ENCODE peak calls at places on chromosomes 7 and 10, in five cellular contexts. One of them, this sample, is unnamed. For H3K9me3, the result is how much of the 10 kb centered on the place peaks cover.

GRCh38 chr10:116080553-116080952 is 192.5 kb downstream of the GFRA1 start:
- DNase-seq in H1: no peak
- DNase-seq in esophagus muscularis mucosa: no peak
- DNase-seq in prostate gland: no peak
- DNase-seq in HCT116: peak
- DNase-seq in this sample: no peak

GRCh38 chr7:583410-584121 is 63.9 kb upstream of the PDGFA start:
- DNase-seq in esophagus muscularis mucosa: no peak
- DNase-seq in H1: no peak
- DNase-seq in HCT116: no peak
- DNase-seq in prostate gland: no peak
- DNase-seq in this sample: no peak

GRCh38 chr7:11858026-11858425 is 26.0 kb upstream of the THSD7A start:
- DNase-seq in HCT116: no peak
- DNase-seq in prostate gland: no peak
- DNase-seq in esophagus muscularis mucosa: no peak
- DNase-seq in H1: no peak
- DNase-seq in this sample: no peak

GRCh38 chr10:27426948-27427467 is 77.1 kb upstream of the RAB18 start:
- DNase-seq in HCT116: no peak
- DNase-seq in prostate gland: no peak
- DNase-seq in H1: no peak
- DNase-seq in esophagus muscularis mucosa: no peak
- DNase-seq in this sample: no peak

GRCh38 chr7:76146374-76146773 is 55.3 kb upstream of the SRRM3 start:
- DNase-seq in prostate gland: no peak
- DNase-seq in H1: no peak
- DNase-seq in esophagus muscularis mucosa: peak
- DNase-seq in HCT116: no peak
- DNase-seq in this sample: no peak

GRCh38 chr7:118429141-118429540 is 204.6 kb downstream of the ANKRD7 start:
- DNase-seq in HCT116: no peak
- DNase-seq in H1: no peak
- DNase-seq in prostate gland: no peak
- DNase-seq in esophagus muscularis mucosa: no peak
- DNase-seq in this sample: no peak

GRCh38 chr7:82163586-82163985 is 280.0 kb downstream of the CACNA2D1 start:
- DNase-seq in prostate gland: no peak
- DNase-seq in HCT116: no peak
- DNase-seq in esophagus muscularis mucosa: no peak
- DNase-seq in H1: no peak
- DNase-seq in this sample: no peak

GRCh38 chr7:85522070-85522469 is 335.2 kb upstream of the SEMA3D start:
- DNase-seq in prostate gland: no peak
- DNase-seq in HCT116: no peak
- DNase-seq in esophagus muscularis mucosa: no peak
- DNase-seq in H1: no peak
- DNase-seq in this sample: no peak

GRCh38 chr7:1889556-1890181 is 219.6 kb downstream of the ELFN1 start:
- DNase-seq in HCT116: no peak
- DNase-seq in esophagus muscularis mucosa: no peak
- DNase-seq in H1: no peak
- DNase-seq in prostate gland: no peak
- DNase-seq in this sample: no peak

GRCh38 chr7:83469076-83469475 is 179.9 kb downstream of the SEMA3E start:
- DNase-seq in prostate gland: no peak
- DNase-seq in HCT116: no peak
- DNase-seq in H1: no peak
- DNase-seq in esophagus muscularis mucosa: no peak
- DNase-seq in this sample: no peak

GRCh38 chr7:155787171-155787851 is 25.0 kb downstream of the SHH start:
- DNase-seq in HCT116: no peak
- DNase-seq in prostate gland: no peak
- DNase-seq in H1: no peak
- DNase-seq in esophagus muscularis mucosa: no peak
- DNase-seq in this sample: no peak

GRCh38 chr7:71538210-71538609 is 406.3 kb downstream of the GALNT17 start:
- DNase-seq in prostate gland: no peak
- DNase-seq in H1: no peak
- DNase-seq in esophagus muscularis mucosa: no peak
- DNase-seq in HCT116: no peak
- DNase-seq in this sample: peak

GRCh38 chr7:2577914-2578680 is 19.3 kb downstream of the IQCE start:
- DNase-seq in H1: no peak
- DNase-seq in prostate gland: no peak
- DNase-seq in HCT116: no peak
- DNase-seq in esophagus muscularis mucosa: no peak
- DNase-seq in this sample: no peak

GRCh38 chr7:41955475-41956243 is 252.8 kb upstream of the INHBA start:
- DNase-seq in H1: peak
- DNase-seq in prostate gland: peak
- DNase-seq in HCT116: no peak
- DNase-seq in esophagus muscularis mucosa: peak
- DNase-seq in this sample: peak

GRCh38 chr10:77867124-77867715 is 59.3 kb downstream of the DLG5 start:
- DNase-seq in HCT116: no peak
- DNase-seq in H1: no peak
- DNase-seq in prostate gland: no peak
- DNase-seq in esophagus muscularis mucosa: no peak
- DNase-seq in this sample: no peak

GRCh38 chr10:18456984-18457383 is 194.4 kb downstream of the NSUN6 start:
- DNase-seq in esophagus muscularis mucosa: no peak
- DNase-seq in prostate gland: no peak
- DNase-seq in HCT116: no peak
- DNase-seq in H1: no peak
- DNase-seq in this sample: no peak

GRCh38 chr7:143318661-143319060 is 2.8 kb downstream of the CLCN1 start:
- DNase-seq in HCT116: no peak
- DNase-seq in esophagus muscularis mucosa: no peak
- DNase-seq in prostate gland: peak
- DNase-seq in H1: no peak
- DNase-seq in this sample: peak

GRCh38 chr7:114156178-114156577 is 237.4 kb upstream of the PPP1R3A start:
- DNase-seq in prostate gland: no peak
- DNase-seq in H1: no peak
- DNase-seq in HCT116: no peak
- DNase-seq in esophagus muscularis mucosa: no peak
- DNase-seq in this sample: no peak

GRCh38 chr7:133688483-133689239 is 435.8 kb downstream of the EXOC4 start:
- DNase-seq in HCT116: no peak
- DNase-seq in prostate gland: no peak
- DNase-seq in H1: no peak
- DNase-seq in esophagus muscularis mucosa: no peak
- DNase-seq in this sample: no peak

GRCh38 chr10:19985745-19986144 is 169.5 kb downstream of the PLXDC2 start:
- DNase-seq in esophagus muscularis mucosa: no peak
- DNase-seq in H1: no peak
- DNase-seq in HCT116: no peak
- DNase-seq in prostate gland: no peak
- DNase-seq in this sample: no peak

GRCh38 chr7:6164010-6164409 is 108.4 kb downstream of the CYTH3 start:
- DNase-seq in HCT116: no peak
- DNase-seq in esophagus muscularis mucosa: no peak
- DNase-seq in H1: no peak
- DNase-seq in prostate gland: no peak
- DNase-seq in this sample: no peak

GRCh38 chr7:102431617-102432298 is 1.6 kb upstream of the ORAI2 start:
- DNase-seq in HCT116: no peak
- DNase-seq in prostate gland: peak
- DNase-seq in H1: no peak
- DNase-seq in esophagus muscularis mucosa: no peak
- DNase-seq in this sample: peak

GRCh38 chr10:101831169-101831811 is 12.3 kb downstream of the KCNIP2 start:
- DNase-seq in HCT116: no peak
- DNase-seq in H1: no peak
- DNase-seq in esophagus muscularis mucosa: no peak
- DNase-seq in prostate gland: no peak
- DNase-seq in this sample: no peak

GRCh38 chr7:94272821-94273583 is 121.7 kb upstream of the COL1A2 start:
- DNase-seq in esophagus muscularis mucosa: no peak
- DNase-seq in HCT116: no peak
- DNase-seq in prostate gland: no peak
- DNase-seq in H1: no peak
- DNase-seq in this sample: no peak

GRCh38 chr10:1123972-1124371 is 67.8 kb downstream of the WDR37 start:
- DNase-seq in esophagus muscularis mucosa: no peak
- DNase-seq in HCT116: no peak
- DNase-seq in prostate gland: no peak
- DNase-seq in H1: no peak
- DNase-seq in this sample: no peak

GRCh38 chr10:132461683-132462231 is 64.8 kb downstream of the PWWP2B start:
- DNase-seq in esophagus muscularis mucosa: no peak
- DNase-seq in HCT116: no peak
- DNase-seq in H1: no peak
- DNase-seq in prostate gland: no peak
- DNase-seq in this sample: no peak

GRCh38 chr7:156060925-156061324 is 248.7 kb upstream of the SHH start:
- DNase-seq in H1: no peak
- DNase-seq in prostate gland: no peak
- DNase-seq in esophagus muscularis mucosa: no peak
- DNase-seq in HCT116: no peak
- DNase-seq in this sample: no peak

GRCh38 chr10:110642204-110642979 is 1.7 kb upstream of the RBM20 start:
- DNase-seq in esophagus muscularis mucosa: no peak
- DNase-seq in prostate gland: no peak
- DNase-seq in H1: no peak
- DNase-seq in HCT116: no peak
- DNase-seq in this sample: no peak

GRCh38 chr7:157874870-157875229 is 538.0 kb downstream of the DNAJB6 start:
- DNase-seq in H1: no peak
- DNase-seq in esophagus muscularis mucosa: no peak
- DNase-seq in HCT116: no peak
- DNase-seq in prostate gland: no peak
- DNase-seq in this sample: no peak

GRCh38 chr10:67971311-67971710 is 86.9 kb downstream of the SIRT1 start:
- DNase-seq in prostate gland: no peak
- DNase-seq in H1: no peak
- DNase-seq in esophagus muscularis mucosa: no peak
- DNase-seq in HCT116: no peak
- DNase-seq in this sample: no peak

GRCh38 chr10:114491933-114492332 is 87.6 kb upstream of the AFAP1L2 start:
- DNase-seq in esophagus muscularis mucosa: no peak
- DNase-seq in prostate gland: no peak
- DNase-seq in HCT116: no peak
- DNase-seq in H1: no peak
- DNase-seq in this sample: peak

GRCh38 chr7:13965077-13965476 is 24.4 kb downstream of the ETV1 start:
- DNase-seq in HCT116: no peak
- DNase-seq in esophagus muscularis mucosa: no peak
- DNase-seq in prostate gland: no peak
- DNase-seq in H1: no peak
- DNase-seq in this sample: no peak

DNA sequence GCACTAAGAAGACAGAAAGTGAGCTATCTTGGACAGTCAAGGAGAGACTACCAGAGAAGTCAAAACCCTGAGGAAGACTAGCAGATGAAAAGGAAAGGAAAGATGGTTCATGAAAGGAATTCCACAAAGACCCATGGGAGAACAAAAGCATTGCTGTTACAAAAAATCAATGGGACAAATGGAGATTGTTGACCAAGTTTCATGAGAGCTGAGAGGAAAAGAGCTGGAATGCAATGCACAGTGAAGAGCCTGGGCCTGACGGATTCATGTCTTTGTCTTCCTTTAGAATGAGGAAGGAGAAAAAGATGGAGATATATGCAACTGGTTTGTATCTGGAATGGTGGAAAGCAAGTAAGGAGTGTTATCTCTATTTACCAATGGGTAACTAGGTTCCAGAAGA is 17.3 kb downstream of the TMEM243 start:
- DNase-seq in esophagus muscularis mucosa: no peak
- DNase-seq in prostate gland: no peak
- DNase-seq in H1: no peak
- DNase-seq in HCT116: no peak
- DNase-seq in this sample: no peak
- TF ChIP-seq POLR2A in esophagus muscularis mucosa: no peak
- TF ChIP-seq POLR2A in prostate gland: no peak
- TF ChIP-seq POLR2A in H1: no peak
- TF ChIP-seq POLR2A in HCT116: no peak
- TF ChIP-seq POLR2A in this sample: no peak

GRCh38 chr10:106410331-106410730 is 754.2 kb downstream of the SORCS1 start:
- DNase-seq in H1: no peak
- DNase-seq in HCT116: no peak
- DNase-seq in esophagus muscularis mucosa: no peak
- DNase-seq in prostate gland: no peak
- DNase-seq in this sample: no peak
- H3K9me3 ChIP-seq in H1: under half
- H3K9me3 ChIP-seq in HCT116: half or more
- H3K9me3 ChIP-seq in esophagus muscularis mucosa: under half
- H3K9me3 ChIP-seq in prostate gland: under half
- H3K9me3 ChIP-seq in this sample: under half

GRCh38 chr10:29722777-29723176 is 88.0 kb upstream of the SVIL start:
- DNase-seq in esophagus muscularis mucosa: peak
- DNase-seq in H1: no peak
- DNase-seq in prostate gland: no peak
- DNase-seq in HCT116: no peak
- DNase-seq in this sample: no peak

GRCh38 chr10:29720149-29720548 is 85.4 kb upstream of the SVIL start:
- DNase-seq in HCT116: no peak
- DNase-seq in H1: no peak
- DNase-seq in esophagus muscularis mucosa: no peak
- DNase-seq in prostate gland: no peak
- DNase-seq in this sample: no peak

GRCh38 chr10:29728541-29729049 is 93.8 kb upstream of the SVIL start:
- DNase-seq in HCT116: no peak
- DNase-seq in prostate gland: no peak
- DNase-seq in H1: no peak
- DNase-seq in esophagus muscularis mucosa: peak
- DNase-seq in this sample: no peak

GRCh38 chr10:29723704-29724103 is 88.9 kb upstream of the SVIL start:
- DNase-seq in H1: no peak
- DNase-seq in esophagus muscularis mucosa: no peak
- DNase-seq in prostate gland: no peak
- DNase-seq in HCT116: no peak
- DNase-seq in this sample: no peak

DNA sequence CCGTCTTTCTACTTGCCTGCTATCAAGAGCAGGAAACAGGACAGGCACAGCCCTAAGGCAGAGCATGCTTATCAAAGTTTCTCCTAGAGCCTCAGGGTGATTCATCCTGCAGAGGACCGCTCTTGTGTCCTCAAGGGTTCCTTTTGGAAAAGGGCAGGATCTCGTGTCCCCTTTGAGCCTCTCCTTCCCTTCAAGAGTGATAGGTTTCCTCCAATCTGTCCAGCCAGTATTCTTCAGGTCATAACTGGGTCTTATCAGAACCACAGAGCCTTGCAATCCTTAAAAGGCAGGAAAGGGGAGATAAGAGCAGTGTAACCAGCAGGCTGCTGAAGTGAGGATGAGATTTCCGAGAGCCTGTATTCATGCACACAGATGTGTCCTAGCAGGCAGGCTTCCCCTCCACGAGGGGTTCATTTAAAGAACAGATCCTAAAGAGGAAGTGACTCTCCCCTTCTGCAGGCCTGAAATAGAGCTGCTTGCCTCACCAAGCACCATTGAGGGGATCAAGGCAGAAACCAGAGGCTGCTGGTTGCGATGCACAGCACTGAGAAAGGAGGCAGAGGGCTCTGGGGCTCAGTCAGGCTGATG is 90.5 kb upstream of the SVIL start:
- DNase-seq in prostate gland: no peak
- DNase-seq in HCT116: no peak
- DNase-seq in H1: no peak
- DNase-seq in esophagus muscularis mucosa: peak
- DNase-seq in this sample: no peak
- H3K27ac ChIP-seq in prostate gland: no peak
- H3K27ac ChIP-seq in HCT116: no peak
- H3K27ac ChIP-seq in H1: no peak
- H3K27ac ChIP-seq in esophagus muscularis mucosa: peak
- H3K27ac ChIP-seq in this sample: peak

GRCh38 chr7:39623312-39624201 is at the start of gene RALA:
- DNase-seq in HCT116: peak
- DNase-seq in prostate gland: peak
- DNase-seq in esophagus muscularis mucosa: peak
- DNase-seq in H1: peak
- DNase-seq in this sample: peak
- TF ChIP-seq POLR2A in HCT116: peak
- TF ChIP-seq POLR2A in prostate gland: peak
- TF ChIP-seq POLR2A in esophagus muscularis mucosa: no peak
- TF ChIP-seq POLR2A in H1: peak
- TF ChIP-seq POLR2A in this sample: peak

This sample was measured in thyroid gland.